ENCODE peak calls at places on chromosomes 11 and 22, in ten cellular contexts. B, D, V, L, J, R, Q, I, U and E are unnamed samples.
A peak's percentile ranks its signal among the peaks of the same experiment; 100 is the strongest.

GRCh38 chr11:721913-722811 is 16.1 kb downstream of the EPS8L2 start:
- DNase-seq in I (no peak), Q (no peak), B (no peak), D (peak; percentile 66), V (no peak), J (no peak), R (no peak), U (peak; percentile 43), L (no peak), E (no peak)

GRCh38 chr11:132639986-132640385 is 892.3 kb downstream of the OPCML start:
- DNase-seq in R (no peak), V (no peak), D (no peak), Q (no peak), L (no peak), J (no peak), I (no peak), U (no peak), B (no peak), E (no peak)

GRCh38 chr11:57568330-57568766 is 876 bp upstream of the UBE2L6 start:
- DNase-seq in J (no peak), D (no peak), L (peak; percentile 67), B (no peak), I (no peak), R (no peak), U (no peak), V (peak; percentile 72), Q (no peak), E (no peak)

GRCh38 chr11:117717485-117718314 is 79.3 kb downstream of the DSCAML1 start:
- DNase-seq in B (no peak), Q (no peak), D (no peak), V (no peak), L (no peak), R (peak; percentile 21), U (no peak), J (peak; percentile 54), I (no peak), E (peak; percentile 46)

GRCh38 chr22:23688121-23688520 is 2.7 kb upstream of the RGL4 start:
- DNase-seq in B (no peak), I (no peak), U (no peak), J (no peak), V (no peak), D (no peak), Q (no peak), L (no peak), R (no peak), E (no peak)

GRCh38 chr11:80297808-80298460 is 857.1 kb upstream of the TENM4 start:
- DNase-seq in D (no peak), I (no peak), V (peak; percentile 43), L (peak; percentile 82), B (no peak), Q (no peak), J (no peak), R (no peak), U (no peak), E (no peak)

GRCh38 chr11:98307827-98308491 is 712.8 kb upstream of the CNTN5 start:
- DNase-seq in V (no peak), B (no peak), Q (no peak), D (no peak), U (peak; percentile 15), I (no peak), R (no peak), J (no peak), L (no peak), E (no peak)

GRCh38 chr11:70473186-70473872 is 75.0 kb downstream of the CTTN start:
- DNase-seq in V (no peak), I (no peak), J (no peak), Q (no peak), U (no peak), D (no peak), B (no peak), R (no peak), L (no peak), E (no peak)

GRCh38 chr22:33717694-33718396 is 202.4 kb downstream of the LARGE1 start:
- DNase-seq in D (no peak), V (no peak), J (peak; percentile 41), I (no peak), L (no peak), B (no peak), U (no peak), Q (no peak), R (no peak), E (no peak)

GRCh38 chr22:33723915-33724314 is 196.4 kb downstream of the LARGE1 start:
- DNase-seq in B (no peak), V (no peak), L (no peak), U (no peak), I (no peak), R (no peak), Q (no peak), J (peak; percentile 58), D (peak; percentile 69), E (no peak)

GRCh38 chr22:33722817-33723216 is 197.5 kb downstream of the LARGE1 start:
- DNase-seq in V (no peak), D (no peak), R (no peak), J (no peak), B (no peak), I (no peak), L (no peak), Q (no peak), U (no peak), E (no peak)

GRCh38 chr22:33715626-33716025 is 204.7 kb downstream of the LARGE1 start:
- DNase-seq in I (no peak), L (no peak), R (no peak), D (no peak), J (no peak), U (no peak), Q (no peak), V (no peak), B (no peak), E (no peak)

DNA sequence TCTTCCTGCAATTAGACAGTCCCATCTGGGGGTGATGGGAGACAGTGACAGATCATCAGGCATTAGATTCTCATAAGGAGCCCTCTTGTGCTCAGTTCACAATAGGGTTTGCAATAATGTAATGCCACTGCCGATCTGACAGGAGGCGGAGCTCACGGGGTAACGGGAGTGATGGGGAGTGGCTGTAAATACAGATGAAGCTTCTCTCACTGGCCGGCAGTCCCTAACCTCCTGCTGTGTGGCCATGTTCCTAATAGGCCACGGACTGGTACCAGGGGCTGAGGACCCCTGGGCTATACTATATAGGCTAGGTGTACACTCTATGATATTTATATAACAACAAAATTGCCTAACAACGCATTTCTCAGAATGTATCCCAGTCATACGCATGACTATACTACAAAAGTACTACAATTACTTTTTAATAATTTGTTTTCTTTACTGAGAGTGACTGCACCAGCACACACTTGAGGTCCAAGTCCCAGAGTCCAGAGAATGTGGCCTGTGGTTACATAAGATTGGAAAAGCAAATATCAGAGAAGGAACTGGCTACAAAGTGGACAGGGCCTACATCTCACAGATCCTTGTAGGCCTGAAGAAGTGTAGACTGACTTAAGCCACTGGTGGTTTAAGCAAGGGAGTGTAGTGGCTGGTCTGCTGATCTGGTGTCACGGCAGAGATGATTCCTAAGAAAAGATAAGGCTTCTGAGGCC is 200.0 kb downstream of the LARGE1 start:
- DNase-seq in I (no peak), J (no peak), V (no peak), L (no peak), B (no peak), D (no peak), R (no peak), U (no peak), Q (no peak), E (no peak)
- TF ChIP-seq POLR2A in I (no peak), J (no peak), V (no peak), L (no peak), B (no peak), D (no peak), R (no peak), U (no peak), Q (no peak), E (no peak)

DNA sequence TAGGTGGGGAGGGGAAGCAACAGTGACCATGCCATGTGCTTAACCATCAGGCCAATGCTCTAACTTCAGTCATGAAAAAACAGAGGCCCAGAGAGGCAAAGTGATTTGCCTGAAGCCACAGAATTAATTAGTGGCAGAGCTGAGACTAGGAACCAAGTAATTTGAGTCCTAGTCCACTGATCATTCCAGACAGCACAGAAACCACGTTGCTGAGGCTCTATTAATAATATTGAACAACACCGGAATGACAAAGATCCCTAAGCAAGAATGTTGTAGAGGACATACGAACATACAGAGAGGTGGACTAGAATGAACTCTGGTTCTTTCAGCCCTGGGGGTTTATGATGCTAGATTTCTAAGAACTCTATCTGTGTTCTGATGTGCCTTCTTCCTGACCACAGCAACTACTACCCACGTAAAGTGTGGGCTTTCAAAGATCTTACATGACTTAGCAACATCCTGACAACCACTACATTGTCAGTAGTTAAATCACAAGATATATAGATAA is 92.3 kb downstream of the GAB2 start:
- DNase-seq in V (no peak), U (peak; percentile 41), I (no peak), J (no peak), B (no peak), Q (no peak), R (no peak), D (peak; percentile 39), L (no peak), E (no peak)
- TF ChIP-seq POLR2A in V (no peak), U (no peak), I (no peak), J (no peak), B (no peak), Q (no peak), R (no peak), D (no peak), L (no peak), E (no peak)

GRCh38 chr11:83159901-83160865 is 3.3 kb downstream of the PCF11 start:
- DNase-seq in R (peak; percentile 55), J (no peak), I (no peak), V (peak; percentile 42), B (no peak), U (no peak), Q (no peak), D (peak; percentile 47), L (peak; percentile 49), E (no peak)

GRCh38 chr11:83162377-83162776 is 5.4 kb downstream of the PCF11 start:
- DNase-seq in U (no peak), D (no peak), J (no peak), B (no peak), Q (no peak), L (peak; percentile 16), R (no peak), I (no peak), V (no peak), E (no peak)

GRCh38 chr11:83158474-83158786 is 1.5 kb downstream of the PCF11 start:
- DNase-seq in J (no peak), R (no peak), Q (no peak), I (no peak), U (no peak), V (no peak), L (no peak), B (no peak), D (no peak), E (no peak)

GRCh38 chr11:83158965-83159900 is 2.3 kb downstream of the PCF11 start:
- DNase-seq in U (no peak), D (no peak), I (no peak), V (peak; percentile 24), B (no peak), Q (no peak), L (no peak), R (no peak), J (no peak), E (no peak)

GRCh38 chr11:83161610-83162199 is 4.8 kb downstream of the PCF11 start:
- DNase-seq in U (no peak), B (no peak), D (no peak), V (no peak), R (no peak), L (no peak), J (no peak), Q (no peak), I (no peak), E (no peak)
- TF ChIP-seq POLR2A in U (peak; percentile 65), B (no peak), D (no peak), V (no peak), R (no peak), L (peak; percentile 6), J (no peak), Q (no peak), I (no peak), E (no peak)

GRCh38 chr22:46280063-46280817 is 12.4 kb downstream of the TTC38 start:
- DNase-seq in D (no peak), L (no peak), I (no peak), V (no peak), Q (no peak), B (no peak), U (no peak), R (no peak), J (peak; percentile 62), E (no peak)

GRCh38 chr22:46281866-46282678 is 14.3 kb downstream of the TTC38 start:
- DNase-seq in U (no peak), B (no peak), I (no peak), L (no peak), J (no peak), Q (no peak), D (no peak), V (no peak), R (no peak), E (no peak)

GRCh38 chr22:46276563-46276962 is 8.8 kb downstream of the TTC38 start:
- DNase-seq in U (no peak), V (no peak), J (no peak), Q (no peak), B (no peak), L (no peak), R (no peak), D (no peak), I (no peak), E (no peak)

GRCh38 chr22:46278656-46279645 is 11.1 kb downstream of the TTC38 start:
- DNase-seq in U (no peak), R (no peak), L (no peak), D (no peak), I (no peak), Q (no peak), J (no peak), B (no peak), V (no peak), E (no peak)

GRCh38 chr22:46280999-46281623 is 13.3 kb downstream of the TTC38 start:
- DNase-seq in Q (no peak), V (no peak), L (no peak), U (no peak), B (no peak), R (no peak), J (peak; percentile 72), I (no peak), D (peak; percentile 62), E (no peak)
- TF ChIP-seq POLR2A in Q (no peak), V (no peak), L (no peak), U (no peak), B (no peak), R (no peak), J (no peak), I (no peak), D (no peak), E (no peak)